ENCODE peak calls at places on chromosomes 7 and 10, in seven cellular contexts. C, P, R, U, V, D and W are unnamed samples.

GRCh38 chr10:29876008-29876555 is 183.3 kb downstream of the JCAD start:
- DNase-seq in R (no peak), V (no peak), D (no peak), C (no peak), P (no peak), U (no peak), W (no peak)

GRCh38 chr7:2203551-2204300 is 29.0 kb downstream of the MAD1L1 start:
- DNase-seq in U (no peak), V (no peak), D (peak), R (peak), P (no peak), C (no peak), W (no peak)

GRCh38 chr7:131071786-131072504 is 255.7 kb upstream of the MKLN1 start:
- DNase-seq in P (peak), V (no peak), D (no peak), R (no peak), U (peak), C (peak), W (peak)

GRCh38 chr7:151088856-151089699 is 2.8 kb downstream of the AGAP3 start:
- DNase-seq in V (peak), C (peak), P (peak), U (no peak), D (peak), R (peak), W (peak)

GRCh38 chr7:88759216-88759955 is at the start of gene ZNF804B:
- DNase-seq in P (peak), V (no peak), D (peak), R (peak), U (peak), C (no peak), W (peak)

GRCh38 chr7:141495057-141495456 is 56.2 kb upstream of the AGK start:
- DNase-seq in V (no peak), C (no peak), R (no peak), D (no peak), P (no peak), U (no peak), W (no peak)

GRCh38 chr10:111873041-111873440 is 310.5 kb downstream of the GPAM start:
- DNase-seq in C (no peak), V (no peak), U (no peak), P (no peak), R (no peak), D (no peak), W (no peak)

GRCh38 chr10:43931308-43931930 is 282.7 kb upstream of the ZNF32 start:
- DNase-seq in P (no peak), R (no peak), D (no peak), U (no peak), V (no peak), C (no peak), W (no peak)

GRCh38 chr10:111446966-111447365 is 370.1 kb downstream of the ADRA2A start:
- DNase-seq in V (no peak), C (no peak), D (no peak), P (no peak), R (no peak), U (no peak), W (no peak)

GRCh38 chr10:86960003-86960862 is 1.8 kb downstream of the SNCG start:
- DNase-seq in U (peak), D (no peak), C (no peak), P (peak), V (peak), R (peak), W (peak)

GRCh38 chr10:31143331-31143935 is 111.8 kb upstream of the ZNF438 start:
- DNase-seq in D (no peak), V (no peak), C (no peak), U (no peak), R (no peak), P (no peak), W (no peak)

GRCh38 chr10:92328999-92329398 is 38.0 kb downstream of the MARCHF5 start:
- DNase-seq in C (no peak), U (no peak), D (no peak), R (no peak), P (no peak), V (no peak), W (no peak)

GRCh38 chr7:29243777-29244655 is 49.4 kb downstream of the CHN2 start:
- DNase-seq in D (no peak), V (no peak), R (no peak), U (peak), C (no peak), P (peak), W (no peak)

GRCh38 chr10:113414481-113414990 is 138.3 kb upstream of the HABP2 start:
- DNase-seq in D (no peak), P (no peak), R (no peak), C (no peak), U (no peak), V (no peak), W (no peak)

GRCh38 chr7:142873281-142873784 is 12.2 kb downstream of the TRPV6 start:
- DNase-seq in U (peak), C (peak), P (peak), V (no peak), R (no peak), D (no peak), W (no peak)

GRCh38 chr10:109126541-109126940 is 796.8 kb downstream of the XPNPEP1 start:
- DNase-seq in D (no peak), P (no peak), U (no peak), C (no peak), R (no peak), V (no peak), W (no peak)

GRCh38 chr7:76257973-76258372 is 44.5 kb upstream of the HSPB1 start:
- DNase-seq in D (no peak), P (no peak), R (no peak), C (no peak), U (peak), V (peak), W (no peak)

GRCh38 chr7:16712916-16713315 is 40.6 kb upstream of the TSPAN13 start:
- DNase-seq in C (no peak), V (no peak), P (no peak), D (no peak), U (no peak), R (no peak), W (no peak)

GRCh38 chr10:57716884-57717283 is 550.8 kb downstream of the IPMK start:
- DNase-seq in C (no peak), V (no peak), U (no peak), P (peak), R (no peak), D (no peak), W (no peak)

GRCh38 chr10:46539596-46540411 is 16.7 kb downstream of the GPRIN2 start:
- DNase-seq in P (no peak), V (peak), U (no peak), R (peak), C (peak), D (no peak), W (peak)

GRCh38 chr10:34407227-34407626 is 407.9 kb downstream of the PARD3 start:
- DNase-seq in U (peak), D (no peak), C (no peak), V (no peak), P (no peak), R (no peak), W (no peak)

GRCh38 chr10:72340510-72340895 is 14.2 kb downstream of the DNAJB12 start:
- DNase-seq in R (peak), P (peak), C (peak), V (no peak), D (no peak), U (peak), W (peak)

GRCh38 chr7:32536585-32536984 is 41.3 kb downstream of the AVL9 start:
- DNase-seq in V (no peak), P (no peak), D (no peak), U (no peak), R (no peak), C (no peak), W (no peak)

GRCh38 chr10:79454259-79454658 is 8.8 kb upstream of the ZCCHC24 start:
- DNase-seq in P (no peak), U (no peak), D (peak), R (no peak), C (no peak), V (no peak), W (no peak)

GRCh38 chr10:130994191-130994590 is 317.3 kb downstream of the TCERG1L start:
- DNase-seq in U (no peak), P (no peak), C (no peak), D (no peak), R (peak), V (no peak), W (no peak)

GRCh38 chr7:100689230-100690135 is 4.6 kb downstream of the GIGYF1 start:
- DNase-seq in V (no peak), R (no peak), P (peak), C (no peak), D (no peak), U (no peak), W (no peak)

GRCh38 chr7:100693312-100694195 is 496 bp downstream of the GIGYF1 start:
- DNase-seq in U (peak), D (peak), R (peak), V (no peak), P (peak), C (no peak), W (no peak)

GRCh38 chr7:100694196-100694745 is at the start of gene GIGYF1:
- DNase-seq in D (peak), C (peak), P (peak), R (peak), V (peak), U (peak), W (peak)

GRCh38 chr7:100692578-100692961 is 1.5 kb downstream of the GIGYF1 start:
- DNase-seq in R (no peak), U (no peak), V (no peak), C (no peak), D (no peak), P (no peak), W (no peak)

DNA sequence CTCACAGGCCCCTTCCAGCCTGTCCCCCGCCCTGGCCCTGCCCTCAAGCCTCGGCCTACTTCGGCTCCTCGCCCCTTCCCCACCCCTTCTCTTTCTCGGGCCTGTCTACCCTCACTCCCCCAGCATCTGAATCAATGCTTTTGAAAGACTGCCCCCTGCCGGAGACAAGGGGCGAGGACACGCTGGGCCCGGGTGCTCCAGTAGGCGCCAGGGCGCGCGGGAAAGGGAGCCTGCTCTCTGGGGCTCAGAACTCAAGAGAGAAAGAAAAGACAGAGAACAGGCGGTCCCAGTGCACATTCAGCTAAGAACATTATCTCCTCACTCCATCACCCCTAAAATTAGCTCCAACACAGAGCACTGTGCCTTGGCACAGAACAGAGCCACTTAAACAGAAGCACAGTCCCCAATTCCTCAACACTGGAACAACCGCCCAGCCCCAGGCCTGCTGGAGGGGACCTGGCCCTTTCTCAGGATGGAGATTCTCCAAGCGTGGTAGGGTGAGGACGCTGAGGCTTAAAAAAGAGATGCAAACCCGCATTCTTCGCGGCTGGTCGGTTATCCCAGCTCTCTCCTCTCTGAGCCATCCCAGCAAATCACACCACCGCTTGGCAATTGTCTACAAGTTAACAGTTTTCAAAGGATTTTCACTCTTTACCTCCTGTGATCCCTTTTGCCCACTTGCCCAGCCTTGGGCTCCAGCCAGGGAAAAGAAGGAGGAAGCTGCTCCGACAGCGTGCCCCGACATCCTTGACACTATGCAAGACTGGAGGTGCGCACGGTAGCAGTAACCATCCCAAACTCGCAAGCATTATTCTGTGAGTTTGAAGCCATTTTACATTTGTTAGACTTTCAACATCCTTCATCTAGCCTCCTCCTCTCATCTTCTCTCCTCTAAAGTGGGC is 2.1 kb downstream of the GIGYF1 start:
- DNase-seq in D (peak), R (peak), U (peak), C (peak), P (peak), V (peak), W (peak)
- TF ChIP-seq POLR2AphosphoS5 in D (no peak), R (peak), U (no peak), C (no peak), P (no peak), V (no peak), W (no peak)

GRCh38 chr7:156582591-156583123 is 57.9 kb upstream of the RNF32 start:
- DNase-seq in C (no peak), D (no peak), R (no peak), V (no peak), U (peak), P (no peak), W (no peak)
- TF ChIP-seq CTCF in C (no peak), D (no peak), R (no peak), V (no peak), U (peak), P (peak), W (no peak)

GRCh38 chr7:94701555-94701973 is 45.6 kb upstream of the SGCE start:
- DNase-seq in R (no peak), D (no peak), U (no peak), V (peak), C (no peak), P (peak), W (no peak)

GRCh38 chr7:94698275-94698674 is 42.3 kb upstream of the SGCE start:
- DNase-seq in R (no peak), P (no peak), C (no peak), V (peak), D (no peak), U (no peak), W (no peak)

GRCh38 chr7:94697671-94697994 is 41.7 kb upstream of the SGCE start:
- DNase-seq in V (no peak), D (no peak), P (no peak), C (no peak), R (no peak), U (no peak), W (no peak)

GRCh38 chr7:94696981-94697670 is 41.2 kb upstream of the SGCE start:
- DNase-seq in R (no peak), U (no peak), D (peak), P (no peak), C (peak), V (peak), W (peak)

GRCh38 chr7:94700926-94701554 is 45.1 kb upstream of the SGCE start:
- DNase-seq in U (no peak), V (peak), D (no peak), P (no peak), C (no peak), R (no peak), W (no peak)
- TF ChIP-seq POLR2AphosphoS5 in U (no peak), V (no peak), D (no peak), P (no peak), C (no peak), R (no peak), W (no peak)

GRCh38 chr7:1140481-1141104 is 19.4 kb downstream of the ZFAND2A start:
- DNase-seq in C (no peak), R (peak), U (no peak), D (no peak), V (no peak), P (no peak), W (no peak)

GRCh38 chr7:1142051-1142635 is 17.9 kb downstream of the ZFAND2A start:
- DNase-seq in V (no peak), C (no peak), D (no peak), U (no peak), R (peak), P (no peak), W (no peak)

GRCh38 chr7:1149351-1149794 is 10.6 kb downstream of the ZFAND2A start:
- DNase-seq in P (no peak), V (no peak), U (no peak), C (no peak), R (peak), D (no peak), W (no peak)

GRCh38 chr7:1141651-1142050 is 18.3 kb downstream of the ZFAND2A start:
- DNase-seq in C (no peak), V (no peak), P (no peak), R (peak), D (no peak), U (no peak), W (no peak)

GRCh38 chr7:1144269-1144771 is 15.7 kb downstream of the ZFAND2A start:
- DNase-seq in R (peak), V (peak), P (peak), D (peak), C (peak), U (no peak), W (no peak)
- TF ChIP-seq CTCF in R (peak), V (peak), P (peak), D (no peak), C (peak), U (peak), W (peak)

GRCh38 chr7:4814463-4814862 is 39.0 kb downstream of the AP5Z1 start:
- DNase-seq in C (no peak), U (no peak), V (no peak), P (no peak), D (no peak), R (peak), W (no peak)
- TF ChIP-seq POLR2AphosphoS5 in C (no peak), U (no peak), V (no peak), P (no peak), D (no peak), R (no peak), W (no peak)

DNA sequence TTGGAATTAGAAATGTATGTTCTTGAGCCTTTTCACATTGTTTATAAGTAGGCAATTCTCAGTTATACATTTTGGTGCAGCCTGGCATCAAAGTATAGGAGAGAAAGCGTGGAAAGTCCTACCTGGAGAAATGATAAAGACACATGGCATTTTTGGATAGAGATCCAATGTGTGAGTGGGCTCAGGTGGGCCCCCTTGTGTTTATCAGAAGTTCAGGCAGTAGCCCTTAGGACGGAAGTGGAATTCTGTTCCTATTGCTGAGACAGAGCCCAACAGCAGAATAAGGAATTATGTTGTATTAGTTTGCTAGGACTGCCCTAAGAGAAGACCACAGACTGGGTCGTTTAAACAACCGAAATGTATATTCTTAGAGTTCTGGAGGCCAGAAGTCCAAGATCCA is 85.2 kb upstream of the AMPH start:
- DNase-seq in C (no peak), R (no peak), U (peak), D (no peak), V (no peak), P (peak), W (no peak)
- TF ChIP-seq CTCF in C (no peak), R (no peak), U (peak), D (no peak), V (no peak), P (peak), W (no peak)

GRCh38 chr10:69853064-69853463 is 51.4 kb downstream of the COL13A1 start:
- DNase-seq in V (no peak), R (no peak), P (peak), C (no peak), D (no peak), U (no peak), W (no peak)

GRCh38 chr10:69849790-69850189 is 48.1 kb downstream of the COL13A1 start:
- DNase-seq in U (no peak), R (no peak), V (no peak), C (no peak), D (no peak), P (no peak), W (no peak)

GRCh38 chr10:69848454-69848853 is 46.7 kb downstream of the COL13A1 start:
- DNase-seq in U (no peak), V (no peak), R (no peak), P (no peak), C (no peak), D (no peak), W (no peak)

GRCh38 chr10:69847883-69848282 is 46.2 kb downstream of the COL13A1 start:
- DNase-seq in R (no peak), V (no peak), C (no peak), U (no peak), P (no peak), D (no peak), W (no peak)

GRCh38 chr10:69851306-69851705 is 49.6 kb downstream of the COL13A1 start:
- DNase-seq in P (no peak), C (no peak), U (no peak), D (no peak), R (no peak), V (no peak), W (no peak)
- TF ChIP-seq POLR2AphosphoS5 in P (no peak), C (no peak), U (no peak), D (no peak), R (no peak), V (no peak), W (no peak)